ENCODE peak calls at places on chromosomes 3 and 15, in nine cellular contexts. One of them, this sample, is unnamed.

GRCh38 chr3:14142567-14143270 is 17.9 kb downstream of the TMEM43 start:
- DNase-seq in CD8-positive, alpha-beta T cell: no peak
- DNase-seq in H1: no peak
- DNase-seq in fibroblast of lung: no peak
- DNase-seq in uterus: peak; percentile 15
- DNase-seq in Peyer's patch: no peak
- DNase-seq in kidney: peak; percentile 35
- DNase-seq in lung: no peak
- DNase-seq in right cardiac atrium: peak; percentile 22
- DNase-seq in this sample: no peak

GRCh38 chr3:102089904-102090492 is 240.7 kb downstream of the NFKBIZ start:
- DNase-seq in H1: no peak
- DNase-seq in lung: no peak
- DNase-seq in CD8-positive, alpha-beta T cell: no peak
- DNase-seq in fibroblast of lung: peak; percentile 87
- DNase-seq in Peyer's patch: no peak
- DNase-seq in right cardiac atrium: no peak
- DNase-seq in uterus: no peak
- DNase-seq in kidney: no peak
- DNase-seq in this sample: no peak

GRCh38 chr3:196518999-196519737 is 4.0 kb upstream of the SMCO1 start:
- DNase-seq in Peyer's patch: no peak
- DNase-seq in H1: peak; percentile 36
- DNase-seq in uterus: peak; percentile 25
- DNase-seq in fibroblast of lung: peak; percentile 79
- DNase-seq in right cardiac atrium: peak; percentile 61
- DNase-seq in CD8-positive, alpha-beta T cell: peak; percentile 71
- DNase-seq in kidney: no peak
- DNase-seq in lung: peak; percentile 54
- DNase-seq in this sample: no peak

GRCh38 chr3:5251196-5251583 is 63.7 kb downstream of the EDEM1 start:
- DNase-seq in lung: no peak
- DNase-seq in fibroblast of lung: no peak
- DNase-seq in right cardiac atrium: no peak
- DNase-seq in kidney: no peak
- DNase-seq in Peyer's patch: no peak
- DNase-seq in uterus: no peak
- DNase-seq in H1: no peak
- DNase-seq in CD8-positive, alpha-beta T cell: no peak
- DNase-seq in this sample: no peak

GRCh38 chr15:79682285-79682684 is 214.5 kb downstream of the MTHFS start:
- DNase-seq in CD8-positive, alpha-beta T cell: no peak
- DNase-seq in lung: no peak
- DNase-seq in uterus: no peak
- DNase-seq in Peyer's patch: no peak
- DNase-seq in H1: no peak
- DNase-seq in right cardiac atrium: peak; percentile 82
- DNase-seq in kidney: peak; percentile 76
- DNase-seq in fibroblast of lung: peak; percentile 67
- DNase-seq in this sample: no peak

GRCh38 chr3:187490366-187490765 is 122.2 kb downstream of the RTP4 start:
- DNase-seq in Peyer's patch: no peak
- DNase-seq in right cardiac atrium: no peak
- DNase-seq in kidney: no peak
- DNase-seq in H1: no peak
- DNase-seq in fibroblast of lung: no peak
- DNase-seq in lung: no peak
- DNase-seq in uterus: no peak
- DNase-seq in CD8-positive, alpha-beta T cell: no peak
- DNase-seq in this sample: no peak

GRCh38 chr3:52609316-52609815 is 73.0 kb downstream of the UQCC5 start:
- DNase-seq in lung: no peak
- DNase-seq in Peyer's patch: no peak
- DNase-seq in right cardiac atrium: no peak
- DNase-seq in CD8-positive, alpha-beta T cell: no peak
- DNase-seq in H1: no peak
- DNase-seq in fibroblast of lung: no peak
- DNase-seq in uterus: no peak
- DNase-seq in kidney: no peak
- DNase-seq in this sample: no peak

GRCh38 chr3:105334138-105334882 is 32.4 kb upstream of the ALCAM start:
- DNase-seq in CD8-positive, alpha-beta T cell: no peak
- DNase-seq in H1: no peak
- DNase-seq in lung: no peak
- DNase-seq in Peyer's patch: no peak
- DNase-seq in right cardiac atrium: no peak
- DNase-seq in kidney: no peak
- DNase-seq in uterus: no peak
- DNase-seq in fibroblast of lung: no peak
- DNase-seq in this sample: no peak

GRCh38 chr15:82045179-82045891 is 483 bp downstream of the MEX3B start:
- DNase-seq in fibroblast of lung: peak; percentile 53
- DNase-seq in H1: no peak
- DNase-seq in CD8-positive, alpha-beta T cell: peak; percentile 51
- DNase-seq in lung: no peak
- DNase-seq in right cardiac atrium: peak; percentile 78
- DNase-seq in kidney: peak; percentile 85
- DNase-seq in uterus: peak; percentile 36
- DNase-seq in Peyer's patch: peak; percentile 58
- DNase-seq in this sample: no peak

GRCh38 chr3:58492385-58492970 is 582 bp downstream of the KCTD6 start:
- DNase-seq in CD8-positive, alpha-beta T cell: no peak
- DNase-seq in Peyer's patch: no peak
- DNase-seq in uterus: no peak
- DNase-seq in lung: no peak
- DNase-seq in kidney: no peak
- DNase-seq in right cardiac atrium: no peak
- DNase-seq in fibroblast of lung: no peak
- DNase-seq in H1: no peak
- DNase-seq in this sample: no peak

GRCh38 chr3:32359766-32360513 is 31.7 kb upstream of the CMTM7 start:
- DNase-seq in fibroblast of lung: no peak
- DNase-seq in Peyer's patch: no peak
- DNase-seq in CD8-positive, alpha-beta T cell: no peak
- DNase-seq in right cardiac atrium: no peak
- DNase-seq in uterus: no peak
- DNase-seq in lung: no peak
- DNase-seq in kidney: no peak
- DNase-seq in H1: peak; percentile 36
- DNase-seq in this sample: no peak

GRCh38 chr3:9793161-9793781 is 389 bp downstream of the ARPC4 start:
- DNase-seq in lung: peak; percentile 50
- DNase-seq in right cardiac atrium: no peak
- DNase-seq in kidney: no peak
- DNase-seq in CD8-positive, alpha-beta T cell: no peak
- DNase-seq in Peyer's patch: no peak
- DNase-seq in uterus: no peak
- DNase-seq in H1: no peak
- DNase-seq in fibroblast of lung: peak; percentile 45
- DNase-seq in this sample: no peak
- H3K4me1 ChIP-seq in lung: peaks cover 4% of the 10 kb centered on the region
- H3K4me1 ChIP-seq in right cardiac atrium: no peaks in the 10 kb centered on the region
- H3K4me1 ChIP-seq in kidney: peaks cover 8% of the 10 kb centered on the region
- H3K4me1 ChIP-seq in CD8-positive, alpha-beta T cell: peaks cover 48% of the 10 kb centered on the region
- H3K4me1 ChIP-seq in Peyer's patch: peaks cover 19% of the 10 kb centered on the region
- H3K4me1 ChIP-seq in uterus: no peaks in the 10 kb centered on the region
- H3K4me1 ChIP-seq in H1: peaks cover 8% of the 10 kb centered on the region
- H3K4me1 ChIP-seq in fibroblast of lung: peaks cover 3% of the 10 kb centered on the region
- H3K4me1 ChIP-seq in this sample: peaks cover 2% of the 10 kb centered on the region

GRCh38 chr15:42608767-42609488 is 33.5 kb downstream of the STARD9 start:
- DNase-seq in kidney: no peak
- DNase-seq in fibroblast of lung: no peak
- DNase-seq in uterus: no peak
- DNase-seq in right cardiac atrium: no peak
- DNase-seq in H1: no peak
- DNase-seq in Peyer's patch: no peak
- DNase-seq in CD8-positive, alpha-beta T cell: no peak
- DNase-seq in lung: no peak
- DNase-seq in this sample: no peak
- H3K4me1 ChIP-seq in kidney: no peaks in the 10 kb centered on the region
- H3K4me1 ChIP-seq in fibroblast of lung: peaks cover 4% of the 10 kb centered on the region
- H3K4me1 ChIP-seq in uterus: no peaks in the 10 kb centered on the region
- H3K4me1 ChIP-seq in right cardiac atrium: peaks cover 7% of the 10 kb centered on the region
- H3K4me1 ChIP-seq in H1: no peaks in the 10 kb centered on the region
- H3K4me1 ChIP-seq in Peyer's patch: peaks cover 10% of the 10 kb centered on the region
- H3K4me1 ChIP-seq in CD8-positive, alpha-beta T cell: peaks cover 43% of the 10 kb centered on the region
- H3K4me1 ChIP-seq in lung: peaks cover 12% of the 10 kb centered on the region
- H3K4me1 ChIP-seq in this sample: no peaks in the 10 kb centered on the region

GRCh38 chr3:152309535-152310317 is 41.0 kb downstream of the MBNL1 start:
- DNase-seq in right cardiac atrium: no peak
- DNase-seq in fibroblast of lung: peak; percentile 62
- DNase-seq in kidney: no peak
- DNase-seq in Peyer's patch: no peak
- DNase-seq in lung: no peak
- DNase-seq in uterus: no peak
- DNase-seq in CD8-positive, alpha-beta T cell: no peak
- DNase-seq in H1: no peak
- DNase-seq in this sample: no peak

GRCh38 chr3:152307829-152308474 is 39.2 kb downstream of the MBNL1 start:
- DNase-seq in right cardiac atrium: no peak
- DNase-seq in uterus: no peak
- DNase-seq in fibroblast of lung: no peak
- DNase-seq in lung: no peak
- DNase-seq in H1: no peak
- DNase-seq in Peyer's patch: no peak
- DNase-seq in CD8-positive, alpha-beta T cell: no peak
- DNase-seq in kidney: no peak
- DNase-seq in this sample: no peak

GRCh38 chr3:152309031-152309430 is 40.3 kb downstream of the MBNL1 start:
- DNase-seq in uterus: no peak
- DNase-seq in CD8-positive, alpha-beta T cell: no peak
- DNase-seq in right cardiac atrium: no peak
- DNase-seq in fibroblast of lung: no peak
- DNase-seq in H1: no peak
- DNase-seq in Peyer's patch: no peak
- DNase-seq in lung: no peak
- DNase-seq in kidney: no peak
- DNase-seq in this sample: no peak

GRCh38 chr3:152305075-152305474 is 36.3 kb downstream of the MBNL1 start:
- DNase-seq in kidney: no peak
- DNase-seq in right cardiac atrium: no peak
- DNase-seq in CD8-positive, alpha-beta T cell: no peak
- DNase-seq in Peyer's patch: no peak
- DNase-seq in uterus: no peak
- DNase-seq in fibroblast of lung: no peak
- DNase-seq in lung: no peak
- DNase-seq in H1: no peak
- DNase-seq in this sample: peak; percentile 5

DNA sequence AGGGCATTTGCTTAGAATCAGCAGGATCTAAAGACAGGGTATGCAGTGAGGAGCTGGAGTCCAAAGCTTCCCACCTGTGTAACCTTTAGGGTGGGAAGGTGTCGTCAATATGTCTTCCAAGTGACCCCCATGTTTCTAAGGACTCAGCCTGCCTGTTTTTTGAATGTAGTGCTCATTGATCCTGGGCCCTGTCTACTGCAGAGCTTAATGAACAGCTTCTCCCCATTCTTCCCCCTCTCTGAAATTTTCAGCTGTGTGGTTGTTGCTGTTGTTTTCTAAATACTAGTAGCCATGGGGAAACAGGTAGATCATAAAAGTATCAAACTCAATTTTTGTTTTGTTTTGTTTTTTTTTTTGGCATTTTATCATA is 39.7 kb downstream of the MBNL1 start:
- DNase-seq in H1: no peak
- DNase-seq in Peyer's patch: no peak
- DNase-seq in CD8-positive, alpha-beta T cell: no peak
- DNase-seq in right cardiac atrium: no peak
- DNase-seq in lung: no peak
- DNase-seq in uterus: no peak
- DNase-seq in fibroblast of lung: no peak
- DNase-seq in kidney: no peak
- DNase-seq in this sample: no peak
- H3K4me1 ChIP-seq in H1: peaks cover 9% of the 10 kb centered on the region
- H3K4me1 ChIP-seq in Peyer's patch: peaks cover 19% of the 10 kb centered on the region
- H3K4me1 ChIP-seq in CD8-positive, alpha-beta T cell: peaks cover 75% of the 10 kb centered on the region
- H3K4me1 ChIP-seq in right cardiac atrium: peaks cover 12% of the 10 kb centered on the region
- H3K4me1 ChIP-seq in lung: peaks cover 6% of the 10 kb centered on the region
- H3K4me1 ChIP-seq in uterus: peaks cover 3% of the 10 kb centered on the region
- H3K4me1 ChIP-seq in fibroblast of lung: peaks cover 13% of the 10 kb centered on the region
- H3K4me1 ChIP-seq in kidney: peaks cover 18% of the 10 kb centered on the region
- H3K4me1 ChIP-seq in this sample: peaks cover 1% of the 10 kb centered on the region

DNA sequence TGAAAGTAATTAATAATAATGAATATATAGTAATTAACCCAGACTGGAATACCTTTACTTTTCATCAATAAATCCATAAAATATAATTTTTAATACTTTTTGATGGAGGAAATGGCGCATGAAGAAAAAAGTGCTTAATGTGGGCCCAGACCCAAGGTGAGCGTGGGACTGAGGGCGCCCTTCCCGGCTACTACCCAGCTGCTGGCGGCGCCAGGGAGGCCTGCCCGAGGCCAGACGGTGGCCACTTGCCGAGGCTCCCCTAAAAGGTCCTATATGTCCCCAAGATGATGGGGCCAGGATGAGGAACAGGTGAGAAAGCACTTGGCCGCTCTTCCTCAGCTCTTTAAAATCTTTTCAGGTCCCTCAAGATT is 29.1 kb downstream of the CCNL1 start:
- DNase-seq in H1: no peak
- DNase-seq in Peyer's patch: no peak
- DNase-seq in kidney: no peak
- DNase-seq in right cardiac atrium: peak; percentile 68
- DNase-seq in CD8-positive, alpha-beta T cell: no peak
- DNase-seq in fibroblast of lung: no peak
- DNase-seq in lung: no peak
- DNase-seq in uterus: no peak
- DNase-seq in this sample: no peak
- H3K4me1 ChIP-seq in H1: peaks cover 15% of the 10 kb centered on the region
- H3K4me1 ChIP-seq in Peyer's patch: peaks cover 22% of the 10 kb centered on the region
- H3K4me1 ChIP-seq in kidney: peaks cover 19% of the 10 kb centered on the region
- H3K4me1 ChIP-seq in right cardiac atrium: peaks cover 37% of the 10 kb centered on the region
- H3K4me1 ChIP-seq in CD8-positive, alpha-beta T cell: peaks cover 50% of the 10 kb centered on the region
- H3K4me1 ChIP-seq in fibroblast of lung: peaks cover 12% of the 10 kb centered on the region
- H3K4me1 ChIP-seq in lung: peaks cover 26% of the 10 kb centered on the region
- H3K4me1 ChIP-seq in uterus: peaks cover 22% of the 10 kb centered on the region
- H3K4me1 ChIP-seq in this sample: peaks cover 6% of the 10 kb centered on the region

GRCh38 chr3:25479727-25480010 is 51.6 kb downstream of the RARB start:
- DNase-seq in right cardiac atrium: no peak
- DNase-seq in H1: no peak
- DNase-seq in CD8-positive, alpha-beta T cell: no peak
- DNase-seq in kidney: no peak
- DNase-seq in fibroblast of lung: no peak
- DNase-seq in Peyer's patch: no peak
- DNase-seq in lung: no peak
- DNase-seq in uterus: no peak
- DNase-seq in this sample: no peak
- H3K4me1 ChIP-seq in right cardiac atrium: no peaks in the 10 kb centered on the region
- H3K4me1 ChIP-seq in H1: no peaks in the 10 kb centered on the region
- H3K4me1 ChIP-seq in CD8-positive, alpha-beta T cell: no peaks in the 10 kb centered on the region
- H3K4me1 ChIP-seq in kidney: peaks cover 9% of the 10 kb centered on the region
- H3K4me1 ChIP-seq in fibroblast of lung: no peaks in the 10 kb centered on the region
- H3K4me1 ChIP-seq in Peyer's patch: no peaks in the 10 kb centered on the region
- H3K4me1 ChIP-seq in lung: peaks cover 2% of the 10 kb centered on the region
- H3K4me1 ChIP-seq in uterus: no peaks in the 10 kb centered on the region
- H3K4me1 ChIP-seq in this sample: no peaks in the 10 kb centered on the region